ENCODE peak calls at places on chromosomes 13 and 19, in four cellular contexts. Q, C, G and W are unnamed samples.

GRCh38 chr19:3504723-3505122 is 1.4 kb upstream of the FZR1 start:
- DNase-seq in G (no peak), C (no peak), Q (no peak), W (no peak)

GRCh38 chr13:49986471-49986870 is 10.4 kb upstream of the TRIM13 start:
- DNase-seq in G (no peak), Q (no peak), C (no peak), W (no peak)

GRCh38 chr13:73779881-73780280 is 354.3 kb downstream of the KLF12 start:
- DNase-seq in Q (no peak), C (no peak), G (no peak), W (no peak)

GRCh38 chr19:7397687-7398086 is 49.0 kb downstream of the ARHGEF18 start:
- DNase-seq in C (no peak), G (peak; percentile 66), Q (peak; percentile 96), W (peak; percentile 88)

GRCh38 chr19:10817291-10818038 is 18.5 kb downstream of the TMED1 start:
- DNase-seq in Q (peak; percentile 98), C (no peak), G (peak; percentile 99), W (no peak)

GRCh38 chr19:29495971-29496441 is 29.8 kb upstream of the VSTM2B start:
- DNase-seq in C (no peak), Q (no peak), G (no peak), W (no peak)

GRCh38 chr19:45499196-45500180 is 1.2 kb downstream of the PPM1N start:
- DNase-seq in Q (peak; percentile 56), G (peak; percentile 57), C (peak; percentile 49), W (no peak)

GRCh38 chr13:94712287-94712811 is at the start of gene SOX21:
- DNase-seq in Q (no peak), G (peak; percentile 19), C (no peak), W (no peak)

GRCh38 chr19:33403973-33404304 is 30.4 kb downstream of the CEBPG start:
- DNase-seq in Q (no peak), C (no peak), G (no peak), W (no peak)

GRCh38 chr13:112911285-112911701 is 57.7 kb upstream of the MCF2L start:
- DNase-seq in C (no peak), Q (no peak), G (no peak), W (no peak)

GRCh38 chr13:23466144-23467002 is 32.9 kb upstream of the SACS start:
- DNase-seq in G (peak; percentile 90), Q (peak; percentile 86), C (peak; percentile 83), W (peak; percentile 42)

GRCh38 chr13:60869941-60870613 is 473.1 kb downstream of the TDRD3 start:
- DNase-seq in C (no peak), Q (no peak), G (no peak), W (no peak)

GRCh38 chr13:106129273-106129672 is 406.2 kb downstream of the EFNB2 start:
- DNase-seq in Q (no peak), G (no peak), C (no peak), W (no peak)

GRCh38 chr19:41987141-41987860 is 6.7 kb downstream of the ATP1A3 start:
- DNase-seq in C (no peak), G (no peak), Q (no peak), W (no peak)

GRCh38 chr19:11673608-11674041 is 65.1 kb downstream of the ZNF823 start:
- DNase-seq in Q (peak; percentile 47), G (peak; percentile 90), C (peak; percentile 88), W (peak; percentile 28)

GRCh38 chr19:3374369-3375112 is 8.2 kb downstream of the NFIC start:
- DNase-seq in C (no peak), Q (no peak), G (no peak), W (no peak)

GRCh38 chr13:29830000-29830399 is 20.4 kb downstream of the UBL3 start:
- DNase-seq in Q (no peak), C (no peak), G (no peak), W (no peak)

GRCh38 chr13:111659842-111660241 is 339.4 kb downstream of the TEX29 start:
- DNase-seq in C (no peak), Q (no peak), G (no peak), W (no peak)

GRCh38 chr13:111659236-111659635 is 338.8 kb downstream of the TEX29 start:
- DNase-seq in C (no peak), Q (no peak), G (no peak), W (no peak)

GRCh38 chr13:109154546-109154945 is 525.1 kb downstream of the MYO16 start:
- DNase-seq in Q (peak; percentile 29), C (no peak), G (no peak), W (peak; percentile 73)

GRCh38 chr13:106814389-106814903 is 246.5 kb upstream of the ARGLU1 start:
- DNase-seq in C (no peak), G (no peak), Q (no peak), W (no peak)

GRCh38 chr13:98782654-98783053 is 30.2 kb upstream of the SLC15A1 start:
- DNase-seq in Q (no peak), C (no peak), G (peak; percentile 12), W (peak; percentile 77)

GRCh38 chr13:29886446-29886845 is 36.0 kb upstream of the UBL3 start:
- DNase-seq in G (no peak), C (no peak), Q (no peak), W (no peak)

GRCh38 chr19:36093687-36094086 is 17.3 kb upstream of the OVOL3 start:
- DNase-seq in G (no peak), C (no peak), Q (no peak), W (no peak)

GRCh38 chr13:41306271-41307150 is 4.6 kb upstream of the NAA16 start:
- DNase-seq in C (no peak), G (no peak), Q (no peak), W (no peak)

GRCh38 chr13:23928985-23929384 is 31.7 kb upstream of the C1QTNF9B start:
- DNase-seq in G (peak; percentile 86), C (no peak), Q (peak; percentile 86), W (no peak)

GRCh38 chr13:24022568-24022967 is 125.3 kb upstream of the C1QTNF9B start:
- DNase-seq in Q (no peak), C (no peak), G (no peak), W (no peak)

GRCh38 chr19:5893907-5894703 is 9.5 kb downstream of the NDUFA11 start:
- DNase-seq in C (peak; percentile 71), G (no peak), Q (no peak), W (no peak)

GRCh38 chr19:18966304-18966703 is 25.3 kb upstream of the HOMER3 start:
- DNase-seq in Q (no peak), C (no peak), G (no peak), W (no peak)

GRCh38 chr13:68927387-68928026 is 1180.1 kb upstream of the ATXN8OS start:
- DNase-seq in Q (no peak), C (peak; percentile 68), G (no peak), W (no peak)

GRCh38 chr13:113845055-113845454 is 18.8 kb downstream of the GAS6 start:
- DNase-seq in Q (no peak), G (no peak), C (no peak), W (no peak)

GRCh38 chr13:44710576-44710975 is 134.4 kb upstream of the TSC22D1 start:
- DNase-seq in G (peak; percentile 90), Q (peak; percentile 88), C (no peak), W (peak; percentile 48)

GRCh38 chr19:29084266-29084665 is 128.7 kb downstream of the UQCRFS1 start:
- DNase-seq in C (peak; percentile 5), Q (peak; percentile 23), G (peak; percentile 62), W (no peak)

GRCh38 chr13:105513448-105513847 is 1022.0 kb downstream of the EFNB2 start:
- DNase-seq in Q (no peak), G (no peak), C (no peak), W (no peak)